ENCODE peak calls at places on chromosomes 12 and 14, in six cellular contexts. P is PC-3, R is lower leg skin, G is MM.1S, S is thoracic aorta, E is NB4. V is an unnamed sample.

GRCh38 chr14:99035712-99036593 is 236.0 kb downstream of the BCL11B start:
- DNase-seq in P (peak; percentile 53), R (peak; percentile 97), G (no peak), S (peak; percentile 85), E (peak; percentile 70), V (peak; percentile 47)

GRCh38 chr14:39038542-39038941 is 64.5 kb downstream of the SEC23A start:
- DNase-seq in P (no peak), R (no peak), G (no peak), S (no peak), E (peak; percentile 27), V (no peak)

GRCh38 chr12:58819345-58819744 is 101.0 kb downstream of the LRIG3 start:
- DNase-seq in P (no peak), R (no peak), G (no peak), S (no peak), E (no peak), V (no peak)

GRCh38 chr14:95268350-95268749 is 51.4 kb downstream of the CLMN start:
- DNase-seq in P (no peak), R (no peak), G (no peak), S (no peak), E (no peak), V (no peak)

GRCh38 chr14:71536015-71536535 is 396.2 kb upstream of the RGS6 start:
- DNase-seq in P (no peak), R (no peak), G (no peak), S (no peak), E (no peak), V (no peak)

GRCh38 chr14:68307769-68308168 is 485.1 kb downstream of the ZFP36L1 start:
- DNase-seq in P (no peak), R (no peak), G (no peak), S (no peak), E (no peak), V (peak; percentile 33)

GRCh38 chr14:88592016-88592415 is 29.2 kb downstream of the ZC3H14 start:
- DNase-seq in P (no peak), R (no peak), G (no peak), S (no peak), E (no peak), V (no peak)

GRCh38 chr12:101076940-101077351 is 133.1 kb downstream of the SLC5A8 start:
- DNase-seq in P (no peak), R (no peak), G (no peak), S (no peak), E (no peak), V (no peak)

GRCh38 chr12:15163001-15163400 is 58.2 kb downstream of the RERG start:
- DNase-seq in P (no peak), R (no peak), G (no peak), S (no peak), E (no peak), V (no peak)

GRCh38 chr12:124276337-124276736 is 18.6 kb upstream of the RFLNA start:
- DNase-seq in P (no peak), R (no peak), G (no peak), S (no peak), E (no peak), V (no peak)

GRCh38 chr12:124278389-124279101 is 16.3 kb upstream of the RFLNA start:
- DNase-seq in P (no peak), R (no peak), G (no peak), S (no peak), E (no peak), V (peak; percentile 14)

GRCh38 chr12:124270671-124271070 is 24.2 kb upstream of the RFLNA start:
- DNase-seq in P (no peak), R (no peak), G (no peak), S (no peak), E (no peak), V (no peak)

GRCh38 chr12:124277394-124278222 is 17.3 kb upstream of the RFLNA start:
- DNase-seq in P (no peak), R (no peak), G (peak; percentile 78), S (no peak), E (peak; percentile 43), V (no peak)

DNA sequence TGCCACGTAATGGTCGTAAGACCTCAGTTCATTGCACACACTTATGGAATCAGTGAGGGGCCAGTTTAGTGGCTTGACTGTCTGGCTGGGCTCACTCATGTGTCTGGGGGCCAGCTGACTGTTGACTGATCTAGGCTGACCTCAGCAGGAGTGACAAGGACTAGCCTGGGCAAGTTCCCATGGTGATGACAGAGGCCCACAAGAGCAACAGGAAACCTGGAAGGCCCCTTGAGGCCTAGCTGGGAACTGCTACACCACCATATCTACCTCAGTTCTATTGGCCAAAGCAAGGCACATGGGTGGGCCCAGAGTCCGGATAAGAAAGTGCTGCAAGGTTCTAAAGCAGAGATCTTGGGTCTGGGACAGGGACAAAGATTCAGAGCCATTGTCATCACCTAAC is 21.3 kb upstream of the RFLNA start:
- DNase-seq in P (peak; percentile 53), R (no peak), G (no peak), S (no peak), E (peak; percentile 91), V (peak; percentile 47)
- TF ChIP-seq CTCF in P (peak; percentile 50), R (no peak), G (no peak), S (no peak), E (peak; percentile 67), V (peak; percentile 47)

DNA sequence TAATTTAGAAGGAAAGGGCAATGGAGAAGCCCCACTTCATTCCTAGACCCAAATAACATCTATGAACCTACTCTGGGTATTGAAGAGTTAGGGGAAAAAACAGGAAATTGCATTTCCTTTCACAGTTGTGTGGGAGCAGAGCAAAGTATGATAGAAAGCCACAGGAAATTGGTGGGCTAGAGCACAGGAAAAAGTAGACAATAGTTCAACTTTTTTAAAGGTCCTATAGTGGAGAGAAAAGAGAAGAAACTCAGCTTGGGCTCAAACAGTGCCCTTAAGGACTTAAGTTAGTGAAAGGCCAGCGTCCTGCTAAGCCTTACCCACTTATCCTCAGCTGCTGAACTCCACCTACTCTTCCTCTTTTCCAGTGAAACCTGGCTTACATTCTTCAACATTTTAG is 258.1 kb downstream of the DPY19L2 start:
- DNase-seq in P (no peak), R (no peak), G (no peak), S (no peak), E (peak; percentile 87), V (peak; percentile 5)
- TF ChIP-seq CTCF in P (no peak), R (no peak), G (no peak), S (no peak), E (no peak), V (no peak)

GRCh38 chr12:105275997-105276760 is 40.2 kb upstream of the APPL2 start:
- DNase-seq in P (peak; percentile 21), R (no peak), G (no peak), S (no peak), E (peak; percentile 48), V (no peak)

GRCh38 chr12:105280966-105281693 is 45.2 kb upstream of the APPL2 start:
- DNase-seq in P (peak; percentile 41), R (no peak), G (no peak), S (no peak), E (no peak), V (no peak)

GRCh38 chr12:105281694-105282049 is 45.7 kb upstream of the APPL2 start:
- DNase-seq in P (peak; percentile 32), R (no peak), G (no peak), S (no peak), E (no peak), V (no peak)

GRCh38 chr12:105279460-105280056 is 43.6 kb upstream of the APPL2 start:
- DNase-seq in P (no peak), R (no peak), G (peak; percentile 50), S (no peak), E (peak; percentile 79), V (peak; percentile 65)

GRCh38 chr12:105278043-105278697 is 42.2 kb upstream of the APPL2 start:
- DNase-seq in P (peak; percentile 24), R (no peak), G (no peak), S (no peak), E (peak; percentile 22), V (peak; percentile 56)
- TF ChIP-seq CTCF in P (peak; percentile 40), R (no peak), G (peak; percentile 6), S (peak; percentile 61), E (no peak), V (peak; percentile 52)

GRCh38 chr12:24728826-24729225 is 220.1 kb downstream of the BCAT1 start:
- DNase-seq in P (no peak), R (no peak), G (no peak), S (no peak), E (no peak), V (no peak)

GRCh38 chr12:24723759-24724158 is 225.1 kb downstream of the BCAT1 start:
- DNase-seq in P (no peak), R (no peak), G (no peak), S (no peak), E (no peak), V (no peak)

GRCh38 chr12:24724765-24725307 is 224.1 kb downstream of the BCAT1 start:
- DNase-seq in P (no peak), R (no peak), G (no peak), S (no peak), E (no peak), V (no peak)

GRCh38 chr12:24730461-24730896 is 218.4 kb downstream of the BCAT1 start:
- DNase-seq in P (no peak), R (no peak), G (no peak), S (no peak), E (no peak), V (no peak)

DNA sequence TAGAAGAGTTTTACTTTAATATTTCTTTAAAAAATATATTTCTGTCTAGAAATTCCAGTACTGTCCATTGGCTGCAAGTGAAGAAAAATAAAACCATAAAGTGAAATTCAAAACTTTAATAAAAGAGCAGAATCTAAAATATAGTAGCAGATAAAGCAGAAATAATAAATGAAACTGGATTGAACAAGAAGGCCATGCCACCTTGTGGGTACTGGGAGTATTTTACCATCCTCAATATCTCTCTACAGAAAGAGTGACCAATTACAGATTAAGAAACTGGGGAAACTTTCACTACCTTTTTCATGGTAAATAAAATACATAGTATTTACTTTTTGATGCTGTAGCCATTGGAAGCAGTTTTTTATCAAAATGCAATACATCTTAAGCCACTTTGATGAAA is 220.5 kb downstream of the BCAT1 start:
- DNase-seq in P (peak; percentile 11), R (no peak), G (peak; percentile 35), S (no peak), E (peak; percentile 40), V (peak; percentile 78)
- TF ChIP-seq CTCF in P (peak; percentile 42), R (no peak), G (peak; percentile 64), S (peak; percentile 60), E (peak; percentile 50), V (peak; percentile 65)

GRCh38 chr12:116855744-116856470 is 25.3 kb downstream of the HRK start:
- DNase-seq in P (peak; percentile 69), R (no peak), G (no peak), S (no peak), E (no peak), V (no peak)
- TF ChIP-seq CTCF in P (no peak), R (no peak), G (no peak), S (no peak), E (no peak), V (no peak)

GRCh38 chr14:61765225-61765943 is 3.2 kb downstream of the SNAPC1 start:
- DNase-seq in P (peak; percentile 88), R (no peak), G (no peak), S (no peak), E (no peak), V (no peak)
- TF ChIP-seq CTCF in P (no peak), R (no peak), G (no peak), S (no peak), E (no peak), V (no peak)

V was measured in choroid plexus epithelial cell.